ENCODE peak calls at places on chromosomes 5 and 9, in seven cellular contexts. C is stimulated activated CD4-positive, alpha-beta T cell treated with anti-CD3 and anti-CD28 coated beads, TNF-alpha, amount 100 ng/mL, for 48 hours; R is activated gamma-delta T cell treated with Interleukin-2 at 50 U/mL for 16 hours; N is fibroblast of gingiva; Z is endothelial cell; E is lung microvascular endothelial cell; K is dermis microvascular lymphatic vessel endothelial cell. J is an unnamed sample.

GRCh38 chr9:33159760-33160127 is 7.4 kb downstream of the B4GALT1 start:
- DNase-seq in E (peak), K (peak), C (peak), N (peak), Z (no peak), R (peak), J (no peak)

GRCh38 chr9:70315389-70315788 is 56.6 kb downstream of the SMC5 start:
- DNase-seq in E (no peak), N (no peak), R (no peak), C (no peak), K (no peak), Z (no peak), J (no peak)

GRCh38 chr5:14265574-14265973 is 122.4 kb downstream of the TRIO start:
- DNase-seq in E (peak), Z (no peak), N (peak), R (no peak), K (peak), C (no peak), J (no peak)

GRCh38 chr5:134511796-134512660 is 13.4 kb upstream of the JADE2 start:
- DNase-seq in K (no peak), R (no peak), C (no peak), N (peak), Z (no peak), E (no peak), J (no peak)

GRCh38 chr9:6910497-6910896 is 152.7 kb downstream of the KDM4C start:
- DNase-seq in N (no peak), C (no peak), E (no peak), Z (no peak), R (no peak), K (no peak), J (no peak)

GRCh38 chr9:134307674-134308638 is 18.3 kb upstream of the RXRA start:
- DNase-seq in E (no peak), N (no peak), K (no peak), C (no peak), R (no peak), Z (no peak), J (no peak)

GRCh38 chr5:151005975-151006576 is 14.3 kb upstream of the GPX3 start:
- DNase-seq in K (no peak), R (no peak), E (no peak), C (no peak), N (peak), Z (no peak), J (no peak)

GRCh38 chr9:94084314-94084713 is at the start of gene PTPDC1:
- DNase-seq in R (no peak), N (peak), C (no peak), Z (peak), K (peak), E (peak), J (no peak)

GRCh38 chr9:4866239-4866969 is 73.7 kb downstream of the RCL1 start:
- DNase-seq in E (no peak), C (no peak), K (no peak), N (no peak), R (no peak), Z (no peak), J (no peak)

GRCh38 chr9:14313951-14314423 is at the start of gene NFIB:
- DNase-seq in R (no peak), N (peak), Z (peak), K (no peak), C (no peak), E (peak), J (no peak)

GRCh38 chr5:133556551-133556950 is 55.8 kb downstream of the FSTL4 start:
- DNase-seq in E (no peak), Z (no peak), C (no peak), K (no peak), N (no peak), R (no peak), J (no peak)

GRCh38 chr9:89426389-89426961 is 71.4 kb downstream of the SEMA4D start:
- DNase-seq in R (peak), E (no peak), K (no peak), C (no peak), N (no peak), Z (no peak), J (peak)

GRCh38 chr5:107875834-107876233 is 205.1 kb upstream of the EFNA5 start:
- DNase-seq in K (no peak), C (no peak), R (no peak), Z (no peak), N (peak), E (no peak), J (no peak)

J was measured in HL-60.